ENCODE peak calls at places on chromosomes 3 and 15, in four cellular contexts. A is A549, S is AG08395, R is fibroblast of pulmonary artery. O is an unnamed sample.

GRCh38 chr15:26838742-26839460 is 28.0 kb upstream of the GABRA5 start:
- DNase-seq in A (peak), S (peak), R (no peak), O (peak)

GRCh38 chr3:23221136-23221535 is 18.0 kb downstream of the UBE2E2 start:
- DNase-seq in S (no peak), R (no peak), A (no peak), O (no peak)

GRCh38 chr15:67025719-67026118 is 39.7 kb upstream of the SMAD3 start:
- DNase-seq in R (peak), A (peak), S (peak), O (no peak)

GRCh38 chr15:70589221-70589620 is 174.1 kb downstream of the UACA start:
- DNase-seq in R (peak), S (peak), A (no peak), O (no peak)

GRCh38 chr15:37095197-37095992 is 5.0 kb downstream of the MEIS2 start:
- DNase-seq in S (no peak), R (no peak), A (no peak), O (no peak)

GRCh38 chr3:127731546-127731945 is 58.8 kb downstream of the ABTB1 start:
- DNase-seq in S (no peak), A (no peak), R (no peak), O (no peak)

GRCh38 chr3:38334656-38335055 is 11.9 kb upstream of the XYLB start:
- DNase-seq in R (peak), A (no peak), S (peak), O (no peak)

GRCh38 chr3:108153451-108153981 is 62.7 kb upstream of the CD47 start:
- DNase-seq in S (peak), A (peak), R (peak), O (peak)

GRCh38 chr15:28899061-28899738 is 13.4 kb downstream of the APBA2 start:
- DNase-seq in S (no peak), R (no peak), A (no peak), O (no peak)

GRCh38 chr3:158458464-158458863 is 112.5 kb upstream of the MLF1 start:
- DNase-seq in S (no peak), R (no peak), A (no peak), O (no peak)

GRCh38 chr3:143329567-143330164 is 210.1 kb downstream of the CHST2 start:
- DNase-seq in A (no peak), R (peak), S (no peak), O (no peak)

GRCh38 chr3:109563149-109563548 is 225.8 kb upstream of the DPPA4 start:
- DNase-seq in R (no peak), S (no peak), A (no peak), O (no peak)

GRCh38 chr3:35780800-35781199 is 141.5 kb downstream of the ARPP21 start:
- DNase-seq in A (no peak), R (no peak), S (no peak), O (no peak)

GRCh38 chr15:58546066-58546591 is 114.3 kb downstream of the LIPC start:
- DNase-seq in A (no peak), S (no peak), R (no peak), O (no peak)

GRCh38 chr3:111072016-111072891 is 638 bp downstream of the NECTIN3 start:
- DNase-seq in S (peak), A (peak), R (peak), O (peak)

GRCh38 chr3:98518816-98519215 is 3.9 kb downstream of the CLDND1 start:
- DNase-seq in A (no peak), S (no peak), R (no peak), O (no peak)

GRCh38 chr15:87564666-87565065 is 691.9 kb downstream of the NTRK3 start:
- DNase-seq in R (no peak), A (no peak), S (no peak), O (no peak)

GRCh38 chr3:9311265-9311664 is 51.6 kb upstream of the THUMPD3 start:
- DNase-seq in R (no peak), A (no peak), S (no peak), O (no peak)

GRCh38 chr3:173630849-173631248 is 233.3 kb downstream of the NLGN1 start:
- DNase-seq in S (no peak), R (no peak), A (no peak), O (no peak)

GRCh38 chr3:54556630-54557029 is 371.2 kb downstream of the LRTM1 start:
- DNase-seq in R (no peak), S (no peak), A (no peak), O (no peak)

GRCh38 chr3:189712906-189713483 is 81.8 kb downstream of the TP63 start:
- DNase-seq in S (no peak), R (no peak), A (peak), O (no peak)

GRCh38 chr3:143045639-143046038 is 44.3 kb downstream of the U2SURP start:
- DNase-seq in R (no peak), A (no peak), S (no peak), O (no peak)

GRCh38 chr3:111594205-111594604 is 941 bp downstream of the ZBED2 start:
- DNase-seq in A (peak), R (peak), S (peak), O (no peak)

GRCh38 chr15:68620721-68621528 is 42.1 kb downstream of the CORO2B start:
- DNase-seq in S (peak), A (no peak), R (peak), O (no peak)